ENCODE peak calls at places on chromosomes 11 and 22, in eight cellular contexts. E is RKO; A is BJ; H is GM18507; U is EL; G is NCI-H69; L is SHP77; V is stimulated activated CD8-positive, alpha-beta memory T cell treated with anti-CD3 and anti-CD28 coated beads, Interleukin-12 subunit alpha, Interleukin-12 subunit beta, amount 100 ng/mL, for 4 hours. I is an unnamed sample.

GRCh38 chr11:206002-206384 is 1.2 kb downstream of the BET1L start:
- DNase-seq in E (no peak), A (no peak), H (no peak), U (no peak), G (no peak), L (no peak), V (no peak), I (no peak)

GRCh38 chr11:64322925-64323260 is 5.0 kb downstream of the PRDX5 start:
- DNase-seq in E (no peak), A (no peak), H (no peak), U (no peak), G (no peak), L (no peak), V (no peak), I (no peak)

GRCh38 chr22:45302047-45302446 is 7.7 kb upstream of the FAM118A start:
- DNase-seq in E (no peak), A (peak; percentile 65), H (no peak), U (peak; percentile 79), G (peak; percentile 81), L (peak; percentile 73), V (no peak), I (no peak)

GRCh38 chr11:85941380-85941973 is 86.3 kb downstream of the CCDC83 start:
- DNase-seq in E (peak; percentile 25), A (no peak), H (peak; percentile 23), U (peak; percentile 69), G (peak; percentile 72), L (peak; percentile 49), V (no peak), I (peak; percentile 46)

GRCh38 chr11:74321487-74322188 is 10.2 kb upstream of the P4HA3 start:
- DNase-seq in E (no peak), A (peak; percentile 32), H (no peak), U (no peak), G (peak; percentile 93), L (peak; percentile 71), V (no peak), I (peak; percentile 94)

GRCh38 chr11:76699461-76700091 is 29.0 kb upstream of the LRRC32 start:
- DNase-seq in E (no peak), A (no peak), H (no peak), U (peak; percentile 45), G (peak; percentile 28), L (no peak), V (no peak), I (no peak)

GRCh38 chr11:67178421-67178820 is 59.4 kb downstream of the KDM2A start:
- DNase-seq in E (no peak), A (no peak), H (no peak), U (peak; percentile 63), G (no peak), L (no peak), V (no peak), I (no peak)

GRCh38 chr11:60754887-60755286 is 1.8 kb upstream of the MS4A15 start:
- DNase-seq in E (no peak), A (no peak), H (no peak), U (no peak), G (no peak), L (no peak), V (no peak), I (no peak)

GRCh38 chr11:37942081-37942480 is 1344.0 kb upstream of the RAG2 start:
- DNase-seq in E (no peak), A (peak; percentile 13), H (no peak), U (peak; percentile 28), G (no peak), L (no peak), V (no peak), I (no peak)

GRCh38 chr11:1873048-1873812 is 18.5 kb downstream of the PRR33 start:
- DNase-seq in E (no peak), A (no peak), H (no peak), U (no peak), G (peak; percentile 65), L (no peak), V (no peak), I (no peak)

GRCh38 chr11:107218123-107219084 is 200.1 kb upstream of the GUCY1A2 start:
- DNase-seq in E (no peak), A (no peak), H (no peak), U (no peak), G (peak; percentile 93), L (no peak), V (no peak), I (no peak)

GRCh38 chr22:46449974-46450745 is 87.3 kb downstream of the CELSR1 start:
- DNase-seq in E (no peak), A (no peak), H (no peak), U (no peak), G (no peak), L (no peak), V (no peak), I (no peak)

GRCh38 chr11:110774138-110775014 is 62.1 kb upstream of the ARHGAP20 start:
- DNase-seq in E (no peak), A (no peak), H (no peak), U (no peak), G (no peak), L (no peak), V (no peak), I (no peak)

GRCh38 chr11:31689559-31689958 is 121.6 kb downstream of the PAX6 start:
- DNase-seq in E (no peak), A (no peak), H (no peak), U (no peak), G (peak; percentile 70), L (no peak), V (no peak), I (no peak)